ENCODE peak calls at places on chromosomes 11 and 22, in ten cellular contexts. C is brain microvascular endothelial cell; D is head of caudate nucleus; E is NCI-H2081 treated with DMSO at 0.1 percent for 48 hours; T is glomerular endothelial cell; G is GM23248; R is left ventricle myocardium inferior; B is ACHN; K is adipocyte; Q is stimulated activated CD8-positive, alpha-beta memory T cell treated with anti-CD3 and anti-CD28 coated beads, Interleukin-15, amount 100 ng/mL, for 4 hours. F is an unnamed sample.

GRCh38 chr11:119639642-119640205 is 89.3 kb downstream of the NECTIN1 start:
- DNase-seq in C (no peak), G (no peak), K (no peak), T (no peak), E (no peak), D (no peak), Q (no peak), R (no peak), B (no peak), F (no peak)

GRCh38 chr11:116910378-116910777 is 73.0 kb upstream of the APOA1 start:
- DNase-seq in E (no peak), C (no peak), Q (no peak), D (no peak), B (no peak), K (peak; percentile 27), R (no peak), G (peak; percentile 20), T (no peak), F (no peak)

GRCh38 chr22:30267382-30268302 is 991 bp upstream of the OSM start:
- DNase-seq in B (no peak), K (no peak), C (no peak), G (no peak), T (no peak), E (no peak), Q (no peak), D (no peak), R (no peak), F (peak; percentile 54)

GRCh38 chr11:13134886-13135285 is 125.8 kb downstream of the RASSF10 start:
- DNase-seq in K (no peak), D (no peak), T (no peak), B (no peak), E (no peak), C (no peak), G (no peak), R (no peak), Q (no peak), F (no peak)

GRCh38 chr11:34644669-34645406 is 23.9 kb downstream of the EHF start:
- DNase-seq in G (peak; percentile 52), C (peak; percentile 84), K (peak; percentile 84), R (no peak), B (no peak), E (no peak), Q (no peak), T (no peak), D (no peak), F (no peak)

GRCh38 chr11:78251083-78251699 is 62.5 kb downstream of the USP35 start:
- DNase-seq in Q (no peak), B (no peak), E (no peak), C (peak; percentile 31), K (peak; percentile 39), T (peak; percentile 10), D (no peak), G (peak; percentile 56), R (no peak), F (no peak)

GRCh38 chr11:95703059-95703458 is 86.5 kb downstream of the FAM76B start:
- DNase-seq in T (no peak), R (no peak), C (no peak), K (no peak), D (no peak), E (no peak), B (no peak), Q (no peak), G (no peak), F (no peak)

GRCh38 chr11:61695917-61696316 is 15.7 kb downstream of the DAGLA start:
- DNase-seq in E (no peak), R (peak; percentile 79), D (peak; percentile 70), T (no peak), Q (peak; percentile 93), G (peak; percentile 95), B (peak; percentile 86), C (peak; percentile 75), K (peak; percentile 78), F (peak; percentile 90)

GRCh38 chr11:6703247-6704063 is 20.3 kb upstream of the MRPL17 start:
- DNase-seq in E (no peak), T (no peak), C (peak; percentile 54), B (peak; percentile 58), R (peak; percentile 26), G (peak; percentile 88), K (peak; percentile 94), Q (no peak), D (peak; percentile 71), F (no peak)

GRCh38 chr11:612201-612960 is 3.4 kb downstream of the IRF7 start:
- DNase-seq in Q (no peak), C (no peak), T (no peak), G (peak; percentile 54), R (no peak), D (no peak), E (no peak), K (peak; percentile 14), B (peak; percentile 33), F (no peak)

GRCh38 chr22:24424001-24424900 is 3.1 kb upstream of the ADORA2A start:
- DNase-seq in Q (no peak), G (peak; percentile 50), B (no peak), E (no peak), R (no peak), D (no peak), T (no peak), K (peak; percentile 40), C (no peak), F (no peak)

GRCh38 chr22:46357711-46358505 is 22.4 kb downstream of the TRMU start:
- DNase-seq in E (no peak), R (no peak), B (no peak), G (no peak), T (no peak), D (no peak), Q (no peak), C (no peak), K (no peak), F (no peak)

GRCh38 chr22:49193901-49194465 is 633.7 kb downstream of the BRD1 start:
- DNase-seq in T (no peak), K (no peak), G (no peak), Q (no peak), D (no peak), E (no peak), R (no peak), C (no peak), B (no peak), F (no peak)

GRCh38 chr11:96156379-96156722 is 186.6 kb downstream of the MAML2 start:
- DNase-seq in Q (no peak), B (no peak), R (no peak), D (no peak), T (no peak), G (peak; percentile 88), E (no peak), K (peak; percentile 85), C (no peak), F (no peak)

GRCh38 chr11:27183672-27184457 is 143.2 kb downstream of the BBOX1 start:
- DNase-seq in E (peak; percentile 29), G (peak; percentile 86), D (peak; percentile 59), C (peak; percentile 53), Q (no peak), T (peak; percentile 60), B (peak; percentile 50), K (peak; percentile 90), R (no peak), F (no peak)

GRCh38 chr11:46743043-46743442 is 24.0 kb downstream of the F2 start:
- DNase-seq in C (no peak), T (no peak), R (no peak), G (no peak), K (no peak), Q (no peak), B (no peak), E (no peak), D (no peak), F (no peak)

GRCh38 chr22:36311386-36312085 is 58.6 kb downstream of the APOL1 start:
- DNase-seq in K (no peak), Q (no peak), E (no peak), G (peak; percentile 39), T (no peak), D (no peak), R (no peak), C (no peak), B (no peak), F (no peak)

GRCh38 chr22:45911601-45912271 is 65.2 kb downstream of the WNT7B start:
- DNase-seq in T (no peak), Q (no peak), K (no peak), B (no peak), R (peak; percentile 65), C (no peak), D (no peak), E (no peak), G (peak; percentile 87), F (no peak)

GRCh38 chr11:121904148-121904547 is 211.9 kb downstream of the BLID start:
- DNase-seq in C (no peak), E (no peak), D (no peak), R (no peak), Q (no peak), K (no peak), B (no peak), G (no peak), T (no peak), F (no peak)

GRCh38 chr11:2578934-2579280 is 120.9 kb downstream of the KCNQ1OT1 start:
- DNase-seq in B (no peak), Q (no peak), C (no peak), G (no peak), E (no peak), K (no peak), D (no peak), T (no peak), R (no peak), F (no peak)

GRCh38 chr22:22684605-22685561 is 40.5 kb downstream of the GGTLC2 start:
- DNase-seq in G (peak; percentile 87), E (no peak), B (peak; percentile 33), C (peak; percentile 34), K (peak; percentile 82), Q (no peak), D (no peak), R (no peak), T (no peak), F (no peak)

GRCh38 chr11:131042041-131042390 is 125.7 kb upstream of the SNX19 start:
- DNase-seq in G (peak; percentile 73), Q (no peak), K (peak; percentile 66), T (no peak), E (no peak), C (no peak), D (no peak), B (no peak), R (no peak), F (no peak)

GRCh38 chr11:34050536-34050935 is 995 bp upstream of the CAPRIN1 start:
- DNase-seq in G (peak; percentile 93), D (no peak), C (peak; percentile 61), T (no peak), E (no peak), R (no peak), K (peak; percentile 80), Q (no peak), B (no peak), F (no peak)

GRCh38 chr11:66311965-66312548 is 4.8 kb downstream of the CD248 start:
- DNase-seq in K (peak; percentile 97), D (peak; percentile 89), G (peak; percentile 97), B (peak; percentile 91), R (peak; percentile 93), C (peak; percentile 84), T (peak; percentile 41), E (peak; percentile 81), Q (peak; percentile 97), F (peak; percentile 97)

GRCh38 chr11:2663506-2663905 is 36.3 kb downstream of the KCNQ1OT1 start:
- DNase-seq in B (no peak), Q (no peak), T (no peak), G (no peak), D (no peak), E (no peak), K (no peak), R (no peak), C (no peak), F (no peak)

GRCh38 chr11:61510178-61510979 is 1.8 kb downstream of the LRRC10B start:
- DNase-seq in C (no peak), T (no peak), G (no peak), K (no peak), E (no peak), D (no peak), R (no peak), Q (no peak), B (no peak), F (no peak)

GRCh38 chr11:110968348-110969062 is 256.3 kb upstream of the ARHGAP20 start:
- DNase-seq in D (no peak), E (no peak), G (peak; percentile 73), R (no peak), T (no peak), C (no peak), Q (no peak), B (no peak), K (no peak), F (no peak)

GRCh38 chr11:94325681-94326080 is 21.3 kb downstream of the IZUMO1R start:
- DNase-seq in R (no peak), D (no peak), E (no peak), B (peak; percentile 47), Q (peak; percentile 9), T (peak; percentile 7), G (peak; percentile 47), C (peak; percentile 14), K (no peak), F (peak; percentile 47)

F was measured in immature natural killer cell.